ENCODE peak calls at places on chromosomes 6 and 20, in seven cellular contexts. V, P, S, M, Z, D and E are unnamed samples. For H3K27me3, the result is how much of the 10 kb centered on the place peaks cover.

GRCh38 chr6:157312733-157313132 is 10.6 kb downstream of the TMEM242 start:
- DNase-seq in V (no peak), P (no peak), S (no peak), M (no peak), Z (no peak), D (no peak), E (no peak)

GRCh38 chr6:129498950-129499870 is 210.8 kb downstream of the ARHGAP18 start:
- DNase-seq in V (no peak), P (no peak), S (no peak), M (no peak), Z (no peak), D (peak), E (no peak)

GRCh38 chr6:41504526-41505021 is 41.6 kb upstream of the FOXP4 start:
- DNase-seq in V (no peak), P (no peak), S (no peak), M (no peak), Z (no peak), D (no peak), E (no peak)

GRCh38 chr6:52364480-52365166 is 2.7 kb downstream of the PAQR8 start:
- DNase-seq in V (no peak), P (no peak), S (no peak), M (no peak), Z (no peak), D (no peak), E (no peak)

GRCh38 chr6:163460307-163460782 is 45.8 kb downstream of the QKI start:
- DNase-seq in V (no peak), P (no peak), S (no peak), M (no peak), Z (peak), D (no peak), E (no peak)

GRCh38 chr20:57400821-57401564 is 9.8 kb downstream of the RBM38 start:
- DNase-seq in V (peak), P (no peak), S (no peak), M (peak), Z (no peak), D (no peak), E (no peak)

GRCh38 chr6:10555625-10556309 is 34.6 kb downstream of the GCNT2 start:
- DNase-seq in V (peak), P (no peak), S (peak), M (no peak), Z (no peak), D (no peak), E (no peak)

GRCh38 chr6:129686941-129687627 is 22.9 kb downstream of the ARHGAP18 start:
- DNase-seq in V (no peak), P (no peak), S (no peak), M (no peak), Z (no peak), D (no peak), E (no peak)

GRCh38 chr20:62940875-62941274 is 2.9 kb downstream of the GID8 start:
- DNase-seq in V (no peak), P (no peak), S (no peak), M (peak), Z (no peak), D (no peak), E (peak)

DNA sequence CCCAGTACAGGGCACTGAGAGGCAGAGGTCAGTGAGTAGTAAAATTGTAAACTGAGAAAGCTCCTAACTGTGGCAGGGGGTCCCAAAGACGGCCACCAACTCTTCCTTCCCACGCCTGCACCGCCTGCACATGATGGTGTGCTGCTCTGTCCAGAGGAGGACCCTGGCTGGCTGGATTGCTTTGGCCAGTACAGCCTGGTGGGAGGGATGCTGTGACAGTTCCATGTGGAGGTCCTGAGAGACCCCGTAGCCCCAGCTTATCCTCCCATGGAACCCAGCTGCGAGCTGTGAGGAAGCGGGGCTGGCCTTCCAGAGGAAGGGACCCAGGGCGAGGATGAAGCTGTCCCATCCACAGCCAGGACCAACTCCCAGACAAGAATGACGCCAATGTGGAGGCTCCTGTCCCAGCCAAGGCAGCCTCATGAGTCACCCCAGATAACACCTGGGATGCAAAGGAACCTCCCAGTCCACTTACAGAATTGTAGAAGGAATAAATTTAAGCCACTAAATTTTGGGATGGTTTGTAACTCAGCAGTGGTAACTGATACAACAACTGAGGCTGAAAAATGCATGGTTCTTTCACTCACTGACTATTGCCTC is 2.0 kb upstream of the ACSS1 start:
- DNase-seq in V (no peak), P (peak), S (no peak), M (peak), Z (no peak), D (no peak), E (no peak)
- H3K27me3 ChIP-seq in V (under half), P (under half), S (under half), M (under half), Z (under half), D (under half), E (under half)

GRCh38 chr6:166999145-166999844 is at the start of gene CEP43:
- DNase-seq in V (peak), P (peak), S (peak), M (peak), Z (peak), D (peak), E (peak)
- TF ChIP-seq CTCF in V (no peak), P (peak), S (peak), M (no peak), Z (no peak), D (no peak), E (peak)

DNA sequence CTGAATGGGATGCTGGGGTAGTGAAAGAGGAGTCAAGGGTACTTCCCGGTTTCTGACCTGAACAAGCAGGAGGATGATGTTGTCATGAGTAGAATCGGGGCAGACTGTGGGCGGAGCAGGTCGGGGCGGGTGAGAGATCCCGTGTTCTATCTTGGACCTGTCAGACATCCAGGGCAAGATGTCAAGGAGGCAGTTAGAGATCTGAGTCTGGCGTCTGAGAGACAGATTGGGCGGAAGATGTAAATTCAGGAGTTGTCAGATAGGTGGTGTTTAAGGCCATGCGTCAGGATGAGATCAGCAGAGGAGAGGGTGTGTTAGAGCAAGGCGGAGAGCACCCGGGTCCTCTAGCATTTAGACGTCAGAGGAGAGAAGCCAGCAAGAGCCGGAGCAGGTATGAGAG is 115.5 kb downstream of the DLGAP4 start:
- DNase-seq in V (no peak), P (no peak), S (no peak), M (no peak), Z (no peak), D (no peak), E (no peak)
- H3K27me3 ChIP-seq in V (under half), P (under half), S (half or more), M (under half), Z (under half), D (under half), E (under half)

GRCh38 chr20:47304287-47304686 is 52.2 kb downstream of the ZMYND8 start:
- DNase-seq in V (no peak), P (peak), S (no peak), M (no peak), Z (no peak), D (no peak), E (peak)
- TF ChIP-seq CTCF in V (no peak), P (no peak), S (no peak), M (no peak), Z (no peak), D (no peak), E (peak)

DNA sequence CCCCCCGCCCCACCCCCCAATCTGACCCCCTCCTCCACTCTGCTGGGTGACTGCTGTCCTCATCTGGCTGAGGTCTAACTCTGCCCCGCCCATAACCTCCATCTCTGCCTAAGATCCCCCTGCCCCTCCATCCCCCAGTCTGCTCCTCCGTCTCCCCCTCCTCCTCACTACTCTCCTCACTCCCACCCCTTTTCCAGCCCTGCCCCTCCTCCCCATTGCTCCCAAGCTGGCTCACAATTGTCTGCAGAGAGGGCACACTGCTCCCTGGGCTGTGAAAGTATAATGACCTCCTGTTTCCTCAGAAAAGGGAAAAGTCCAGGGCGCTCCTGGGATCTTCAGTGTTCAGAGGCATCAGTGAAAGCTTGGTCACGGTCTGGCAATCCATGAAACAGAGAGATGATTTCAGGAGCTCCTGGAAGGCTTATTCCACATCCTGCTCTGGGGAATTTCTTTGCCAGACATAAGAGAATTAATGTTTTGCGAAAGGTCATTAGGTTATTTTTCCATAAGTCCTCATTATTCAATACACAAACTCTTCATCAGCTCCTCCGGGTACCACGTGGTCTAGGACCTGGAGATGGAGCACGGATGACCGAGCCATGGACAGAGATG is 21.5 kb downstream of the CST5 start:
- DNase-seq in V (no peak), P (no peak), S (no peak), M (no peak), Z (no peak), D (no peak), E (no peak)
- H3K27me3 ChIP-seq in V (under half), P (under half), S (under half), M (under half), Z (under half), D (under half), E (under half)

GRCh38 chr6:16766043-16766521 is 4.8 kb upstream of the ATXN1 start:
- DNase-seq in V (no peak), P (no peak), S (no peak), M (no peak), Z (no peak), D (peak), E (no peak)

GRCh38 chr6:16762265-16762546 is 946 bp upstream of the ATXN1 start:
- DNase-seq in V (no peak), P (no peak), S (no peak), M (no peak), Z (no peak), D (no peak), E (no peak)

GRCh38 chr6:16765235-16765634 is 4.0 kb upstream of the ATXN1 start:
- DNase-seq in V (no peak), P (no peak), S (no peak), M (no peak), Z (no peak), D (no peak), E (no peak)

GRCh38 chr6:16762547-16763477 is 1.6 kb upstream of the ATXN1 start:
- DNase-seq in V (peak), P (peak), S (no peak), M (peak), Z (no peak), D (peak), E (peak)

DNA sequence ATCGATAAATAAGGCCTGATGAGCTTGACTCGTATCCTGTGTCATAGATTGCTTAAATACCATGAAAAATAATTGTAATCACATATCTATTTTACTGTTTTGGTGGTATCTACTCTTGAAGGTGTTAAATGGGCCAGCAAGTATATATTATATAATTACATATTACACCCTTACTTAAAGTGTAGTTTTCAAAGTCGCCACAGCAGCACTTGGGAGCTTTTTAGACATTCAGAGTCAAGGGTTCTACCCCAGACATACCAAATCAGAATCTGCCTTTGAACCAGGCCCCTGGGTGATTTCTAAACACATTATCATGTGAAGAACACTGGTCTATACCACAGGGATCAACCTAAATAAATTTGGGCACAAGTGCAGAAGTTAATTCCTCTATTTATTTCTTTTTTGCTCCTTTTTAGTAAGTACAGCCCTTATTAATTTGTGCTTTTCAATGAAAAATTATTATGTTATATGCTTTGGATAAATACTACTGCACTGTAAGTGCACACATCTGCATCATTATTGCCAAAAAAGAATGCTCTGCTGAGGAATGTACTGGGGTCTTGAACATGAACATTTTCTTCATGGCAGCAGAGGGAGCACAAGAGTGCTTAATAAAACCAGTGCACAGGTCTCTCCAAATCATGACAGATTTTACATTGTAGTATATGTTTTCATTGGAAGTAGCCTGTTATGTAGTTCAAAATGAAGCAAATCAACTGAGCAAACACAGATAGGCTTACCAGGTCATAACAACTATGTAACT is 3.1 kb upstream of the ATXN1 start:
- DNase-seq in V (no peak), P (no peak), S (no peak), M (no peak), Z (no peak), D (no peak), E (no peak)
- TF ChIP-seq CTCF in V (peak), P (peak), S (peak), M (no peak), Z (peak), D (peak), E (peak)

GRCh38 chr6:135188718-135189117 is 7.6 kb downstream of the MYB start:
- DNase-seq in V (no peak), P (no peak), S (no peak), M (no peak), Z (no peak), D (no peak), E (no peak)

GRCh38 chr6:135187372-135187771 is 6.3 kb downstream of the MYB start:
- DNase-seq in V (no peak), P (no peak), S (no peak), M (no peak), Z (no peak), D (no peak), E (no peak)

GRCh38 chr6:135183532-135184440 is 2.7 kb downstream of the MYB start:
- DNase-seq in V (peak), P (no peak), S (no peak), M (peak), Z (peak), D (peak), E (peak)

GRCh38 chr6:135185483-135185882 is 4.4 kb downstream of the MYB start:
- DNase-seq in V (no peak), P (no peak), S (no peak), M (no peak), Z (no peak), D (no peak), E (no peak)

DNA sequence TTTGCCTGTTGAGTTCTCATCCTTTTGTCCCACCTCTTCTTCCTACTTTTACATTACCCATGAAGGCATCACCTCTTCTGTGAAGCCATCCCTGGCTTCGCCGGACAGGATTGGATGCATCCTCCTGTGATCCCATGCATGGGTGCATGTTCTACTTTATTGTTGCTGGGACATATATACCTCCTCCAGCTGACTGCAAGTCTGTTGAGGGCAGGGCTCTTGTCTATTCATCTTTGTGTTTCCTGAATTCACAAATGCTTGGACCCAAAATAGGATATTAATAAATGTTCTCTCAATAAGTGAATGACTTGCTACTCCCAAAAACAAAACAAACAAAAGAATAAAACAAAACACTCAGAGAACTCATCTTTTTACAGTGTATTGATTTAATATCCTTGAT is 5.1 kb downstream of the MYB start:
- DNase-seq in V (no peak), P (no peak), S (no peak), M (no peak), Z (no peak), D (no peak), E (no peak)
- H3K27me3 ChIP-seq in V (half or more), P (under half), S (half or more), M (under half), Z (under half), D (under half), E (under half)

DNA sequence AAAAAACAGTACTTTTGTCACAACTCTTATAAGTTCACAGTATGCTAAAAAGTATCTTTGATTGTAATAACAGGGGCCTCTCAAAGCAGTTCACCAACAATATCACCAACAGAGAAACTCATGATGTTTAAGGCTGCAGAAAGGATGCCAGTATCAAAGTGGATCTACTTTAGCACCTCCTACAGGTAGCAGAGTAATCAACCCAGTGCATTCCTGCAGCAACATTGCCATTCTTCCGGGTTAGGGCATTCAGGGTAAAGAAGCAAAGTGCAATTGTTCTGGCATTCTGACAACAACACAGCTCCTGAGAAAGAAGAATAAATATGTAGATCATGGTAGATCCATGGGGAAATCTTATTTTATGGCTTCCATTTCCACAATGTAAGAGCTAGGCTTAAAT is 7.6 kb upstream of the SLC17A4 start:
- DNase-seq in V (no peak), P (no peak), S (no peak), M (no peak), Z (no peak), D (no peak), E (no peak)
- TF ChIP-seq CTCF in V (no peak), P (no peak), S (no peak), M (no peak), Z (no peak), D (peak), E (no peak)